ENCODE peak calls at places on chromosomes 16 and 17, in four cellular contexts. V is cardiac muscle cell; Q is effector memory CD4-positive, alpha-beta T cell; F is fibroblast of lung. T is an unnamed sample. For H3K36me3 and H3K4me1, the result is how much of the 10 kb centered on the place peaks cover.

GRCh38 chr17:9223531-9223930 is 202.2 kb downstream of the NTN1 start:
- DNase-seq in F (no peak), Q (no peak), V (no peak), T (no peak)

GRCh38 chr16:64440005-64440404 is 681.9 kb downstream of the CDH11 start:
- DNase-seq in F (no peak), V (no peak), Q (no peak), T (no peak)

GRCh38 chr17:62705781-62706597 is 78.5 kb downstream of the MRC2 start:
- DNase-seq in Q (no peak), F (no peak), V (peak), T (no peak)

GRCh38 chr16:67926181-67926742 is 5.4 kb downstream of the CTRL start:
- DNase-seq in V (no peak), Q (no peak), F (no peak), T (no peak)

GRCh38 chr17:64413505-64413904 is 22.8 kb upstream of the PECAM1 start:
- DNase-seq in F (no peak), V (no peak), Q (no peak), T (no peak)

GRCh38 chr16:81900014-81900413 is 111.3 kb downstream of the SDR42E1 start:
- DNase-seq in Q (no peak), F (no peak), V (no peak), T (no peak)

GRCh38 chr16:88378836-88379693 is 3.7 kb upstream of the ZNF469 start:
- DNase-seq in V (no peak), F (no peak), Q (no peak), T (no peak)

GRCh38 chr17:7219434-7219811 is 213 bp downstream of the DLG4 start:
- DNase-seq in V (no peak), F (no peak), Q (no peak), T (no peak)

GRCh38 chr17:61632826-61633225 is 41.8 kb upstream of the NACA2 start:
- DNase-seq in V (no peak), F (no peak), Q (no peak), T (no peak)

GRCh38 chr17:62193297-62193696 is 128.2 kb upstream of the MED13 start:
- DNase-seq in V (no peak), Q (no peak), F (no peak), T (no peak)

GRCh38 chr16:81716478-81717210 is 62.4 kb upstream of the PLCG2 start:
- DNase-seq in Q (peak), V (no peak), F (no peak), T (no peak)

GRCh38 chr16:85626191-85626951 is 13.2 kb downstream of the GSE1 start:
- DNase-seq in F (no peak), V (peak), Q (no peak), T (no peak)

GRCh38 chr17:50260501-50260911 is 13.8 kb upstream of the TMEM92 start:
- DNase-seq in Q (no peak), F (no peak), V (no peak), T (no peak)

GRCh38 chr16:48408688-48409087 is 23.5 kb upstream of the SIAH1 start:
- DNase-seq in V (no peak), Q (no peak), F (peak), T (peak)

GRCh38 chr17:14301761-14302401 is 1.0 kb downstream of the HS3ST3B1 start:
- DNase-seq in F (peak), Q (peak), V (peak), T (no peak)

GRCh38 chr17:45997624-45998023 is 1.4 kb upstream of the STH start:
- DNase-seq in V (no peak), Q (no peak), F (peak), T (no peak)

GRCh38 chr16:82226327-82226726 is 56.3 kb upstream of the MPHOSPH6 start:
- DNase-seq in F (no peak), V (no peak), Q (no peak), T (no peak)

GRCh38 chr16:86565644-86566511 is 751 bp upstream of the FOXC2 start:
- DNase-seq in Q (no peak), F (no peak), V (peak), T (no peak)

DNA sequence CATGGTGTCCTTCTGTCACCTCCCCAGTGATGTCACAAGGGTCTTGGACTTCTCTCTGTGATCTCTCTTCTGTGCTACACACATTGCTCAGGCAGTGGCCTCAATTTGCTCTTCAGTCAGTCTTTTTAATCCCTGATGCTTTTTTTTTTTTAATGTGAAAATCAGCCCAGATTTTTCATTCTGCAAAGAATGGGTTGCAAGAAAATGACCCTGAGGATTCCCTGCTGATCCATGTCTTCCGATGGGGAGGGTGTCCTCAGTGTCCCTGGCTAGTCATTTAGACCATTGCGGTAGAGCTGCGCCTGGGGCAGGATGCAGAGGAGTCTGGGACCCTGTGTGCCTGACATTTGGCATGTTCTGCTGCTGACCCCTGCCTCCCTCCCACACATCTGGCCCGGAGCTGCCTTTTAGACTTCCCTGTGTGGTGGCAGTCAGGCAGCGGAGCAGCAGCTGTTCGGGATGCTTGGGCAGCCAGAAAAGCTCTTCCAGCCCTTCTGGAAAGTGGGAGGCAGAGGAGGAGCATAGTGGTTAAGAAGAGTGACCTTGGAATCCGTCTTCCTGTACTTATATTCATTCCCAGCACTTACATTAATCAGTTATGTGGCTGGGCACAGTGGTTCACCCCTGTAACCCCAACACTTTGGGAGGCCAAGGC is 12.3 kb downstream of the GPT2 start:
- DNase-seq in Q (no peak), V (no peak), F (peak), T (no peak)
- H3K36me3 ChIP-seq in Q (under half), V (under half), F (under half), T (half or more)

GRCh38 chr16:57628782-57629181 is 352 bp downstream of the ADGRG1 start:
- DNase-seq in F (no peak), V (no peak), Q (no peak), T (no peak)

GRCh38 chr16:57628008-57628781 is at the start of gene ADGRG1:
- DNase-seq in F (peak), V (peak), Q (no peak), T (no peak)

GRCh38 chr16:57630931-57631845 is 2.8 kb downstream of the ADGRG1 start:
- DNase-seq in Q (no peak), V (no peak), F (no peak), T (no peak)

GRCh38 chr16:57630402-57630787 is 2.0 kb downstream of the ADGRG1 start:
- DNase-seq in V (no peak), F (no peak), Q (no peak), T (no peak)

DNA sequence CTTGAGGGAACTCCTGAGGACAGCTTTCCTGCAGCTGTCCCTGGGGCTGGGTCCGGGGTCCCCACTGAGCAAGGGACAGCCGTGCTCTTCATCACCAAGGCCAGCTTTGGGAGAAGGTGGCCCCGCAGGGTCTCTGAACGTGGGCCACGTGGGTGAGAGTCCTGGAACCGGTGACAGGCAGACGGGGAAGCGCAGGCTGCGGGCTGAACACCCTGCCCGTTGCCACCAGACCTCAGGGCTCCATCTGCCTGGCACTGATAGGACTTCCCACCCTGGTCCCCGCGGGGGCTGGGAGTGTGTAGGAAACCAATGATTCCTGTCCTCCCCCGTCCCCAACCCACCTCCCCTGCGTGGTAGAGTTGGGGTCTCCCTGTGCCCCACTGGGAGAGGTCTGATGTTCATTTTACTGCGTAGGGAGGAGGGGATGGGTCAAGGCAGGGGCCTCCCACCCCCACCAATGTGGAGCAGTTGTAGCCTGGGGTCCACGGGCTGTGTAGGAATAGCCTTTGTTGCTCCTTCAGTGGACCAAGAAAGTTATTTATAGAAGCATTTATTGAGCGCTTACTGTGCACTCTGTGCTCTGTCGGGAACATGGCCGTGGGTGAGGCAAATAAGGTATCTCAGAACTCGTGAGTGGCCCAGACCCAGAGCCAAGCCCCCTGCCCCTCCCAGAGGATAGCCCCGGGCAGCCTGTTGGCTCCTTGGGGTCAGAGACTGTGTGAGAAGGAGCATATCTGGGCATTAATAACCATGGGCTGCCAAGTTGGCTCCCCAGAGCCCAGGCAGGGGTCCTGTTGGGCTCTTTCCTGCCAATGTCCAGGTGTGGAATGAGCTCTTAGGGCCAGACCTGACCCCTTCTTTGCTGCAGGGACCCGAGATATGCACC is 1.3 kb downstream of the ADGRG1 start:
- DNase-seq in V (no peak), Q (no peak), F (no peak), T (no peak)
- H3K4me1 ChIP-seq in V (under half), Q (under half), F (under half), T (under half)

GRCh38 chr17:3004150-3004801 is 59.1 kb downstream of the OR1D5 start:
- DNase-seq in V (peak), F (peak), Q (peak), T (peak)
- H3K4me3 ChIP-seq in V (no peak), F (no peak), Q (peak), T (no peak)

GRCh38 chr16:75398333-75398732 is 35.0 kb downstream of the CFDP1 start:
- DNase-seq in Q (no peak), F (no peak), V (no peak), T (no peak)
- H3K36me3 ChIP-seq in Q (under half), F (under half), V (under half), T (under half)

GRCh38 chr17:38750312-38751121 is 2.0 kb upstream of the PSMB3 start:
- DNase-seq in V (no peak), F (no peak), Q (no peak), T (no peak)
- H3K4me1 ChIP-seq in V (under half), F (under half), Q (half or more), T (under half)

T was measured in HAP-1.